ENCODE peak calls at places on chromosomes 3 and 15, in six cellular contexts. Y is cardiac fibroblast, J is pons, U is GM04504, G is endothelial cell, N is epithelial cell of esophagus. V is an unnamed sample.

GRCh38 chr3:134327594-134327975 is 46.7 kb downstream of the AMOTL2 start:
- DNase-seq in Y (no peak), U (peak; percentile 78), G (no peak), N (peak; percentile 97), J (no peak), V (no peak)

GRCh38 chr3:25229584-25229983 is 198.5 kb upstream of the RARB start:
- DNase-seq in U (no peak), Y (no peak), J (no peak), G (no peak), N (no peak), V (no peak)

GRCh38 chr15:40069178-40070165 is 30.5 kb upstream of the SRP14 start:
- DNase-seq in N (peak; percentile 44), J (peak; percentile 96), G (no peak), U (peak; percentile 62), Y (peak; percentile 85), V (no peak)

GRCh38 chr15:67021455-67021854 is 43.9 kb upstream of the SMAD3 start:
- DNase-seq in G (no peak), J (no peak), N (peak; percentile 74), Y (no peak), U (no peak), V (no peak)

GRCh38 chr15:79459666-79460065 is 27.5 kb downstream of the MINAR1 start:
- DNase-seq in Y (no peak), G (no peak), U (no peak), N (no peak), J (no peak), V (no peak)

GRCh38 chr3:169759256-169759655 is 5.6 kb downstream of the TERC start:
- DNase-seq in J (no peak), G (no peak), Y (peak; percentile 30), N (peak; percentile 89), U (no peak), V (no peak)

GRCh38 chr15:46713045-46713444 is 1004.3 kb upstream of the SEMA6D start:
- DNase-seq in G (no peak), U (no peak), Y (no peak), N (no peak), J (no peak), V (no peak)

GRCh38 chr15:58553365-58553918 is 121.7 kb downstream of the LIPC start:
- DNase-seq in Y (no peak), N (no peak), U (no peak), J (no peak), G (no peak), V (no peak)

GRCh38 chr3:132652640-132653270 is 6.9 kb downstream of the ACAD11 start:
- DNase-seq in G (no peak), U (peak; percentile 48), J (no peak), N (no peak), Y (no peak), V (no peak)

GRCh38 chr3:123081718-123082369 is 15.0 kb downstream of the PDIA5 start:
- DNase-seq in G (no peak), Y (peak; percentile 51), U (no peak), N (no peak), J (no peak), V (no peak)

GRCh38 chr3:13134166-13134878 is 61.1 kb upstream of the IQSEC1 start:
- DNase-seq in G (no peak), U (no peak), Y (no peak), N (no peak), J (no peak), V (no peak)

GRCh38 chr15:41894791-41895463 is 1.1 kb upstream of the SPTBN5 start:
- DNase-seq in Y (peak; percentile 76), U (peak; percentile 63), G (no peak), N (peak; percentile 93), J (peak; percentile 22), V (no peak)

GRCh38 chr3:143551790-143552189 is 296.5 kb downstream of the SLC9A9 start:
- DNase-seq in J (no peak), G (no peak), N (no peak), U (no peak), Y (no peak), V (no peak)

GRCh38 chr3:155441026-155441425 is 147.5 kb upstream of the STRIT1 start:
- DNase-seq in G (no peak), U (no peak), Y (no peak), N (no peak), J (peak; percentile 8), V (no peak)

GRCh38 chr3:113241292-113242033 is 30.1 kb downstream of the BOC start:
- DNase-seq in U (no peak), J (no peak), N (no peak), Y (no peak), G (no peak), V (peak; percentile 8)

GRCh38 chr3:14461748-14462324 is 59.4 kb downstream of the SLC6A6 start:
- DNase-seq in U (no peak), G (peak; percentile 76), Y (peak; percentile 85), J (peak; percentile 58), N (peak; percentile 73), V (peak; percentile 15)

GRCh38 chr3:107523361-107524213 is 825 bp downstream of the BBX start:
- DNase-seq in G (peak; percentile 54), J (no peak), N (peak; percentile 51), U (peak; percentile 16), Y (peak; percentile 64), V (no peak)

GRCh38 chr15:92439311-92439710 is 45.6 kb downstream of the ST8SIA2 start:
- DNase-seq in Y (no peak), J (no peak), G (no peak), U (no peak), N (no peak), V (no peak)

GRCh38 chr15:35019401-35020327 is 31.6 kb upstream of the ZNF770 start:
- DNase-seq in G (no peak), Y (peak; percentile 50), N (peak; percentile 44), J (no peak), U (no peak), V (no peak)

GRCh38 chr3:111534701-111535100 is 7.3 kb upstream of the CD96 start:
- DNase-seq in U (no peak), Y (peak; percentile 20), N (peak; percentile 49), G (no peak), J (no peak), V (no peak)

GRCh38 chr15:100001405-100001804 is 268.2 kb upstream of the LYSMD4 start:
- DNase-seq in Y (no peak), U (no peak), J (no peak), G (no peak), N (no peak), V (no peak)

GRCh38 chr15:58286541-58286940 is 145.2 kb upstream of the LIPC start:
- DNase-seq in J (no peak), U (no peak), G (no peak), N (peak; percentile 84), Y (no peak), V (no peak)

GRCh38 chr3:153980252-153980590 is 141.0 kb upstream of the ARHGEF26 start:
- DNase-seq in J (no peak), N (peak; percentile 81), G (no peak), U (no peak), Y (no peak), V (no peak)

GRCh38 chr3:67616046-67616445 is 38.4 kb downstream of the SUCLG2 start:
- DNase-seq in J (no peak), Y (no peak), N (no peak), G (no peak), U (no peak), V (no peak)

GRCh38 chr3:136838641-136839555 is 20.0 kb downstream of the SLC35G2 start:
- DNase-seq in G (no peak), J (no peak), N (peak; percentile 46), U (no peak), Y (peak; percentile 55), V (no peak)

GRCh38 chr15:77577350-77577749 is 55.4 kb downstream of the LINGO1 start:
- DNase-seq in Y (no peak), G (no peak), U (no peak), J (peak; percentile 82), N (no peak), V (no peak)

GRCh38 chr15:90594297-90594696 is 64.6 kb downstream of the CRTC3 start:
- DNase-seq in U (no peak), N (peak; percentile 73), Y (peak; percentile 32), G (no peak), J (peak; percentile 58), V (no peak)